ENCODE peak calls at places on chromosomes 6 and 20, in four cellular contexts. G, T, S and E are unnamed samples.

GRCh38 chr6:72374864-72375263 is 247.0 kb upstream of the KCNQ5 start:
- DNase-seq in S (no peak), T (peak), G (peak), E (no peak)

GRCh38 chr6:14384175-14384949 is 266.8 kb downstream of the CD83 start:
- DNase-seq in S (no peak), G (no peak), T (no peak), E (no peak)

GRCh38 chr20:60297649-60298048 is 339.4 kb downstream of the CDH26 start:
- DNase-seq in S (no peak), G (no peak), T (no peak), E (no peak)

GRCh38 chr6:41536884-41537347 is 9.3 kb upstream of the FOXP4 start:
- DNase-seq in S (no peak), T (no peak), G (no peak), E (no peak)

GRCh38 chr6:25971187-25971811 is 8.7 kb downstream of the TRIM38 start:
- DNase-seq in G (no peak), T (peak), S (no peak), E (peak)

GRCh38 chr6:13696226-13696625 is 15.4 kb downstream of the RANBP9 start:
- DNase-seq in T (no peak), S (no peak), G (no peak), E (no peak)

GRCh38 chr20:15241696-15242095 is 904.3 kb upstream of the FLRT3 start:
- DNase-seq in S (no peak), G (no peak), T (no peak), E (no peak)

GRCh38 chr6:134722429-134722828 is 227.5 kb downstream of the ALDH8A1 start:
- DNase-seq in G (no peak), S (no peak), T (no peak), E (no peak)

GRCh38 chr6:2247664-2248063 is 2.3 kb upstream of the GMDS start:
- DNase-seq in S (no peak), G (no peak), T (no peak), E (no peak)

GRCh38 chr6:2245954-2246863 is 804 bp upstream of the GMDS start:
- DNase-seq in T (peak), G (peak), S (peak), E (peak)

GRCh38 chr6:2242311-2242710 is 3.1 kb downstream of the GMDS start:
- DNase-seq in T (no peak), S (no peak), G (no peak), E (no peak)

GRCh38 chr6:2244261-2245102 is 923 bp downstream of the GMDS start:
- DNase-seq in T (peak), G (peak), S (no peak), E (no peak)

DNA sequence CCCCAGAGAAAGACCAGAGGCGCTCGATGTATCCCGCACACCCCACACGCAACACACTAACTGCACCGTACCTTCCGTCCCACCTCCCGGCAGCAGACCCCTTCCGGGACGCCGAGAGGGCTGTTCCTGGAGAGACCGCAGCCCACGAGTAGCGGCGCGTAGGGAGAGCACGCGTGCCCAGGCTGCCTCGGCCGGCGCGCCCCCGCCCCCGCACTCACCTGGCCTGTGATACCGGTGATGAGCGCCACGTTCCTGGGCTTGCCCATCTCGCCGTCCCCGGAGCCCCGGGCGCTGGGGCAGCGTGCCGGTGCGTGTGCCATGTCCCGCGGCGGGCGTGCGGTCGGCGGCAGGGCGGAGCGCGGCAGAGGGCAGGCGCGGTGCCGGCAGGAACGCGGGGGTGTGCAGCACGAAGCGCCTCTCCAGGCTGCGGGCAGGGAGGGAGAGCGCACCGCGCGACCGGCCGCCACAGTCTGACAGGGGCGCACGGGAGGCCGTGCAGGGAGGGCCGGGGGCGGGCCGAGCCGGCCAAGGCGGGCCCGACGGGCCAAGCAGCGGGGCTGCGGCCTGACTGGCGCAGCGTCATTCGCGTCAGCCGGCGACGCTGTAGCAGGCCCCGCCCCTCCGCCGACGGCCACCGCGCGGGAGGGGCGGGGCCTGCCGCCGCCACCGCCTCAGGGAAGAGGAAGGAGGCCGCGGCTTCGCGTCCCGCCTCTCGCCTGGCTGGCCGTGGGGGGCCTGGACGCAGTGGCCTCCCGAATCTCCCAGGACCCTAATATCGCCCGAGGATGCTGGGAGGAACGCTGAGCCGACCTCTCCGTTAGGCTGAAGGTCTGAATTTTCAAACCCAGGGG is at the start of gene GMDS:
- DNase-seq in T (peak), S (peak), G (peak), E (peak)
- TF ChIP-seq FOXJ3 in T (no peak), S (no peak), G (no peak), E (no peak)

DNA sequence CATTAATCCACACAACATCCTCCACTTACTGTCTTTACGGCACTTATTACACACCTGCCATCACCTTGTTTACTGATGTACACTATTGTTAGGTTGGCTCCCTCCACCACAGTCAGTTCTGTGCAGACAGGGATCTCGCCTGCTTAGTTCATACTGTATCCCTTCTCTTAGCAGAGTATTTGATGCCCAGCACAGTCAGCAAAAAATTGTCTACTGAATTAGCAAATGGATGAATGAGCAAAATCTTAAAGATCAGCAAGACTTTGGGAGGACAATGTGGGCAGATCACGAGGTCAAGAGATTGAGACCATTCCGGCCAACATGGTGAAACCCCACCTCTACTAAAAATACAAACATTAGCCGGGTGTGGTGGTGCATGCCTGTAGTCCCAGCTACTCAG is 109.8 kb upstream of the ATXN1 start:
- DNase-seq in S (no peak), T (no peak), G (no peak), E (no peak)
- TF ChIP-seq FOXJ3 in S (no peak), T (no peak), G (no peak), E (no peak)

GRCh38 chr6:151179321-151179720 is 60.4 kb upstream of the AKAP12 start:
- DNase-seq in G (no peak), S (no peak), T (no peak), E (no peak)
- TF ChIP-seq FOXJ3 in G (no peak), S (no peak), T (no peak), E (no peak)

GRCh38 chr20:49989234-49990065 is 6.7 kb downstream of the SNAI1 start:
- DNase-seq in S (peak), T (no peak), G (peak), E (peak)
- TF ChIP-seq FOXJ3 in S (no peak), T (no peak), G (no peak), E (no peak)

GRCh38 chr20:52972965-52973819 is 1.0 kb downstream of the TSHZ2 start:
- DNase-seq in S (peak), T (no peak), G (peak), E (no peak)
- TF ChIP-seq FOXJ3 in S (no peak), T (no peak), G (no peak), E (no peak)

DNA sequence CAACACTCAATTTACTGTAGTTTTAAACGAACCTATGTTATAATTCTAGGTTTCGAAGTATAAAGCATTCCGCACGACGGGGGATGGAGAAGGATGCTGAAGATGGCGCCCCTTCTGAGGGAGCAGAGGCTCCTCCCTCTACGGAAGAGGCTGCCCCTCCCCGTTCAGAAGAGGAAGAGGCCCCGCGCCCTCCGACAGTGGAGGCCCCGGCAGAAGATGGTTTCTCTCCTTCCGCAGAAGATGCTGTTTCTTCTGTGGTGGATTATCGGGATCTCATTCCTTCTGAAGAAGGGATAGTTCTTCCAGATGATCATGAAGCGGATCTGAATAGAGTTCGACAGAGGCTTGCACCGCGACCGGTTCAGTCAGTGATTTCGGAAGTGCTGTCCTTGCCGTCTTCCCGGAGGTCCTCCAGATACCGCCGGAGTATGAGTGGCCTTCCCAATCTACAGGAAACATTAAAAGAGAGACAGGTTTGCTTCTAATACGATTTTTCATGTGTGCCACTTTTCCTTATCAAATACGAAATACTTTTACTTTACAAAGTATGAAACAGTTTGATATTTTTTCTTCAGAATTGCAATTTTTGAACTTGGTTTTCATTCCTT is 7.7 kb downstream of the DNAH8 start:
- DNase-seq in S (no peak), G (no peak), T (no peak), E (peak)
- TF ChIP-seq FOXJ3 in S (no peak), G (no peak), T (no peak), E (no peak)

DNA sequence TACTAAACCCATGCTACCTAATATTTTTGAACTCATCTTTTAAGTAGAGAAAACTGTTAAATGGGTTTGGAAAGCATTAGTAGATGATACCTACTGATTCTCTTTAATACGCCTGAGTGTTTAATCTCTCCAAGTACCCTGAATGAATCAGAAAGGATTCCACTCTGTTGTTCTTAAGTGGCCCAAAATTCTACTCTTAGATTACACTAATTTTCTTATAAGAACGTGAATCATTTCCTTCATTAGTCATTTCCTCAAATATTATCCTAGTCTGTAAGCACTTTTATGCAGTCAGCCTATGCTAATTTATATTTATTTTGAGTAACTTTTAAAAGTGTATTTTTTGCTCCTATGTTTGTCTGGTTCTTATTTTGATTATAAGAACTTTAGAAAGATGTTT is 380.0 kb downstream of the BTBD9 start:
- DNase-seq in T (no peak), S (no peak), G (no peak), E (no peak)
- TF ChIP-seq FOXJ3 in T (no peak), S (no peak), G (no peak), E (no peak)